ENCODE peak calls at places on chromosomes 12 and 14, in four cellular contexts. O is OCI-LY7; Q is effector memory CD4-positive, alpha-beta T cell; X is neuronal stem cell. F is an unnamed sample. For H3K4me1, the result is how much of the 10 kb centered on the place peaks cover.

GRCh38 chr14:74377976-74378690 is 29.9 kb downstream of the VRTN start:
- DNase-seq in Q (no peak), X (no peak), O (no peak), F (no peak)

GRCh38 chr14:95363468-95363954 is 43.8 kb upstream of the CLMN start:
- DNase-seq in X (no peak), Q (no peak), O (no peak), F (no peak)

GRCh38 chr14:99889268-99889667 is 96.1 kb downstream of the EML1 start:
- DNase-seq in O (no peak), Q (no peak), X (peak), F (no peak)

GRCh38 chr14:94395900-94396574 is 7.6 kb upstream of the SERPINA1 start:
- DNase-seq in O (no peak), X (no peak), Q (no peak), F (no peak)

GRCh38 chr12:47271800-47272230 is 192.1 kb upstream of the AMIGO2 start:
- DNase-seq in Q (no peak), O (no peak), X (no peak), F (no peak)

GRCh38 chr12:49823951-49824350 is 4.3 kb downstream of the NCKAP5L start:
- DNase-seq in O (no peak), X (no peak), Q (no peak), F (no peak)

GRCh38 chr12:124039276-124039675 is 66.3 kb downstream of the ZNF664 start:
- DNase-seq in Q (no peak), X (no peak), O (no peak), F (no peak)

GRCh38 chr12:70660620-70661219 is 23.5 kb upstream of the PTPRB start:
- DNase-seq in Q (no peak), X (no peak), O (no peak), F (peak)

GRCh38 chr14:70096866-70097265 is 91.9 kb downstream of the SLC8A3 start:
- DNase-seq in O (no peak), X (no peak), Q (no peak), F (no peak)

GRCh38 chr14:24280797-24281460 is 9.5 kb upstream of the RABGGTA start:
- DNase-seq in O (no peak), X (no peak), Q (no peak), F (no peak)

GRCh38 chr12:49061157-49061650 is 610 bp upstream of the KMT2D start:
- DNase-seq in O (no peak), X (no peak), Q (no peak), F (no peak)

GRCh38 chr12:48995061-48995879 is 3.9 kb downstream of the DDN start:
- DNase-seq in X (peak), O (peak), Q (peak), F (peak)

GRCh38 chr14:91415794-91416743 is 1.6 kb downstream of the CCDC88C start:
- DNase-seq in O (peak), X (no peak), Q (peak), F (peak)

GRCh38 chr14:84036863-84037262 is 1493.1 kb upstream of the FLRT2 start:
- DNase-seq in X (no peak), Q (no peak), O (no peak), F (peak)

GRCh38 chr14:64966976-64967375 is 5.2 kb downstream of the RAB15 start:
- DNase-seq in Q (no peak), X (no peak), O (no peak), F (no peak)

GRCh38 chr14:91380610-91381371 is 36.8 kb downstream of the CCDC88C start:
- DNase-seq in Q (no peak), X (no peak), O (peak), F (no peak)

GRCh38 chr12:65881348-65881961 is 57.2 kb downstream of the HMGA2 start:
- DNase-seq in O (no peak), X (no peak), Q (no peak), F (no peak)

GRCh38 chr12:31228811-31229792 is 96.8 kb downstream of the SINHCAF start:
- DNase-seq in O (no peak), X (no peak), Q (no peak), F (no peak)

GRCh38 chr12:38102197-38102596 is 214.4 kb upstream of the ALG10B start:
- DNase-seq in O (no peak), X (no peak), Q (no peak), F (no peak)

GRCh38 chr12:124779161-124780141 is 84.2 kb downstream of the SCARB1 start:
- DNase-seq in X (no peak), O (peak), Q (no peak), F (no peak)

GRCh38 chr12:124603143-124603542 is 35.7 kb upstream of the NCOR2 start:
- DNase-seq in O (no peak), X (no peak), Q (no peak), F (no peak)

GRCh38 chr14:80213602-80214001 is 2.3 kb upstream of the DIO2 start:
- DNase-seq in Q (no peak), O (peak), X (no peak), F (peak)

GRCh38 chr12:23887055-23887835 is 62.2 kb downstream of the SOX5 start:
- DNase-seq in Q (no peak), O (no peak), X (no peak), F (no peak)

GRCh38 chr12:45611495-45611894 is 118.0 kb upstream of the ARID2 start:
- DNase-seq in Q (no peak), O (no peak), X (no peak), F (no peak)

DNA sequence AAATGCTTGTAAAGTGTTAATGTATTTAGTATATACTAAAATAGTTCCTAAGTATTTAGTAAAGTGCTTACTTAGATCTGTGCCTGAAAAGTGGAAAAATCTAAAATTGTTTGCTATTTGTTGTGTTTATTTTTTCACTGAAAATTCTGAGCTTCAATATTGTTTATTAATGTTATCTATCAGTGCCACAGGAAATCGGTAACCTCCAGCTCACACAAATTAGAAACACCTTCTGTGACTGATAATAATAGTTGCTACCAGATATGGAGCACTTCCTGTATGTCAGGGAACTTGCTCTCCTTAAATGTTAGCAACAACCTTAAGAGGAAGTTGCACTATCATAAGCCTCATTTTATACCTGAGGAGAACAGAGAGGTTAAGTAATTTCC is 735 bp upstream of the LRP10 start:
- DNase-seq in Q (no peak), O (no peak), X (no peak), F (no peak)
- H3K4me3 ChIP-seq in Q (peak), O (peak), X (no peak), F (peak)

GRCh38 chr14:50319721-50320120 is 7.6 kb downstream of the DMAC2L start:
- DNase-seq in O (no peak), X (no peak), Q (no peak), F (no peak)

GRCh38 chr14:50318031-50318626 is 6.0 kb downstream of the DMAC2L start:
- DNase-seq in O (peak), X (no peak), Q (no peak), F (no peak)

GRCh38 chr14:50321009-50321660 is 9.0 kb downstream of the DMAC2L start:
- DNase-seq in Q (peak), X (no peak), O (peak), F (peak)

GRCh38 chr14:50320279-50320678 is 8.2 kb downstream of the DMAC2L start:
- DNase-seq in O (no peak), Q (no peak), X (no peak), F (no peak)

GRCh38 chr14:50319293-50319692 is 7.2 kb downstream of the DMAC2L start:
- DNase-seq in Q (no peak), O (no peak), X (no peak), F (no peak)
- H3K4me1 ChIP-seq in Q (under half), O (under half), X (under half), F (under half)

GRCh38 chr12:26029741-26030033 is 71.2 kb downstream of the RASSF8 start:
- DNase-seq in Q (no peak), O (no peak), X (no peak), F (no peak)
- H3K4me3 ChIP-seq in Q (no peak), O (no peak), X (no peak), F (no peak)

DNA sequence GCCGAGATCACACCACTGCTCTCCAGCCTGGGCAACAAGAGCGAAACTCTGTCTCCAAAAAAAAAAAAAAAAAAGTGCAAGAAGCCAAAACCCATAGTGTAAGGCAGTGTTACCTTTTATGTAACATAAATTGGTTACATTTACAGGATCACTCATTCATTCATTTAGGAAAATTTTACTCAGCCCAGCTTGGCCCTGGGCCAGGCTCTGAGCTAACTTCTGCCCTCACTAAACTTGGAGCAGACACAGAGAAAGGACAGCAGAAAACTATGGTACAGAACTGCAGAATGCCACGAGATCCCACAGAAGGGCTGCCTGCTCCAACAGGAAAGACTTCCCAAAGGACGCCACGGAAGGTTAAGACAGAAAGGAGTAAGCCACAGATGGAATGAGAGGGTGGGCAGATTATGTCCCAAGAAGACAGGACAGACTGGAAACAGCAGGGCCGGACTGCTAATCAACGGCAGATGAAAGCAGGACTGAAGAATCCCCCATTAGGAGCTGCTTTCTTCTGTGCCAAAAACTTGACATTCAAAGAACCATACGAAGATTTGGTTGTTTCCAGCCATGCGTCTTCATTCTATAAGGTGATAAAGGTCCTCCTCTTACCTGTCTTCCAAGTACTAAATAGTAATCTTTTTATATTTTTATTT is 18.9 kb downstream of the PPP1R13B start:
- DNase-seq in Q (no peak), O (no peak), X (no peak), F (no peak)
- H3K4me1 ChIP-seq in Q (under half), O (under half), X (under half), F (under half)

GRCh38 chr14:92719890-92720323 is 28.5 kb downstream of the LGMN start:
- DNase-seq in X (no peak), Q (no peak), O (no peak), F (no peak)

GRCh38 chr14:92718659-92719058 is 29.8 kb downstream of the LGMN start:
- DNase-seq in O (no peak), Q (no peak), X (no peak), F (no peak)

GRCh38 chr14:92717571-92718042 is 30.8 kb downstream of the LGMN start:
- DNase-seq in X (no peak), O (no peak), Q (no peak), F (peak)

GRCh38 chr14:92716131-92716530 is 32.3 kb downstream of the LGMN start:
- DNase-seq in Q (no peak), X (no peak), O (no peak), F (no peak)

GRCh38 chr14:92719421-92719820 is 29.0 kb downstream of the LGMN start:
- DNase-seq in O (no peak), X (no peak), Q (no peak), F (no peak)
- H3K4me3 ChIP-seq in O (no peak), X (no peak), Q (no peak), F (no peak)

DNA sequence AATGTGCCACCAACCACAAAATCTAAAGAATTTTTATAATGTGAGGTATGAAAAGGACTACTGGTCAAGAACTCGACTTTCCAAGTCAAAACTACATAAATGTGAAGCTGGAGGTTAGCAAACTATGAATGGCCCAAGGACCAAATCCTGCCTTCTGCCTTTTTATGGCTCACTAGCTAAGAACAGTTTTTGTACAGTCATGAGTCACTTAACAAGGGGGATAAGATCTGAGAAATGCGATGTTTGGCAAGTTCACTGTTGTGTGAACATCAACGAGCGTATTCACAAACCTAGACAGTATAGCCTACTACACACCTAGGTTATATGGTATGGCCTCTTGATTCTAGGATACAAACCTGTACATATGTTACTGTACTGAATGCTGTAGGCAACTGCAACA is 28.2 kb downstream of the FERMT2 start:
- DNase-seq in O (no peak), X (no peak), Q (no peak), F (no peak)
- H3K4me1 ChIP-seq in O (under half), X (under half), Q (under half), F (under half)

GRCh38 chr12:73841963-73842362 is 695.7 kb upstream of the ATXN7L3B start:
- DNase-seq in Q (no peak), O (no peak), X (no peak), F (no peak)
- H3K4me3 ChIP-seq in Q (no peak), O (no peak), X (no peak), F (no peak)

DNA sequence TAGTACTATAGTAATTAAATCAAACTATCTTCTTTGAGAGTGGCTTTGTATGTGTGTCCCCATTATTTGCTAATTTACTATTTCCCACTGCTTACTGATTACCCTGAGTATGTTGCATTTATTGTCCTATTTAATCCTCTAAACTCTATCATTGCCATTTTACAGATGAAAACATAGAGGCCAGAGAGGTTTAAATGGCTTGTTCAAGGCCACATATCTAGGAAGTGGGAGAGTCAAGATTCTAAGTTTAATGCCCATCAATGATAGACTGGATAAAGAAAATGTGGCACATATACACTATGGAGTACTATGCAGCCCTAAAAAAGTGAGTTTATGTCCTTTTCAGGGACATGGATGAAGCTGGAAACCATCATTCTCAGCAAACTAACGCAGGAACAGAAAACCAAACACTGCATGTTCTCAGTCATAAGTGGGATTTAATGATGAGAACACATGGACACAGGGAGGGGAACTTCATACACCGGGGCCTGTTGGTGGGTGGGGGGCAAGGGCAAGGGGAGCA is 419.7 kb downstream of the ZFP36L1 start:
- DNase-seq in O (no peak), X (no peak), Q (no peak), F (no peak)
- H3K4me1 ChIP-seq in O (half or more), X (under half), Q (under half), F (half or more)

F was measured in CD4-positive, CD25-positive, alpha-beta regulatory T cell.